ENCODE peak calls at places on chromosomes 3 and 15, in nine cellular contexts. M is endodermal cell, Y is stomach, H is neuronal stem cell, U is esophagus squamous epithelium, Q is Peyer's patch, X is pancreas, F is spleen, W is tibial nerve. R is an unnamed sample.

GRCh38 chr3:70433091-70433490 is 120.7 kb upstream of the MDFIC2 start:
- DNase-seq in X (no peak), Q (no peak), W (no peak), Y (no peak), M (no peak), U (no peak), H (no peak), F (no peak), R (no peak)

GRCh38 chr3:105367063-105367405 is 325 bp downstream of the ALCAM start:
- DNase-seq in U (no peak), W (no peak), F (peak; percentile 89), X (peak; percentile 34), M (no peak), Q (peak; percentile 59), H (no peak), Y (peak; percentile 40), R (peak; percentile 34)

GRCh38 chr3:38968891-38969290 is 82.9 kb downstream of the SCN11A start:
- DNase-seq in H (no peak), W (no peak), X (no peak), U (no peak), Y (no peak), M (no peak), Q (no peak), F (no peak), R (no peak)

GRCh38 chr15:40323953-40324937 is 753 bp downstream of the INAFM2 start:
- DNase-seq in U (no peak), Q (no peak), Y (no peak), X (no peak), H (no peak), F (peak; percentile 90), M (peak; percentile 72), W (no peak), R (no peak)

GRCh38 chr3:29695201-29695904 is 414.5 kb downstream of the RBMS3 start:
- DNase-seq in X (no peak), Q (no peak), Y (no peak), H (no peak), F (no peak), W (no peak), M (no peak), U (no peak), R (no peak)

GRCh38 chr3:8524656-8525399 is 23.2 kb downstream of the LMCD1 start:
- DNase-seq in M (no peak), F (no peak), Q (no peak), U (no peak), Y (no peak), X (no peak), W (no peak), H (no peak), R (no peak)

GRCh38 chr3:62228467-62228866 is 144.9 kb downstream of the FEZF2 start:
- DNase-seq in H (no peak), W (no peak), Y (no peak), M (no peak), X (no peak), Q (no peak), U (no peak), F (no peak), R (no peak)

GRCh38 chr3:86929046-86929445 is 61.9 kb downstream of the VGLL3 start:
- DNase-seq in Y (no peak), M (peak; percentile 50), F (no peak), Q (no peak), H (no peak), U (no peak), W (no peak), X (no peak), R (no peak)

GRCh38 chr3:148861277-148861869 is 3.7 kb upstream of the CPA3 start:
- DNase-seq in F (no peak), X (no peak), Q (no peak), Y (no peak), U (no peak), H (peak; percentile 9), W (no peak), M (no peak), R (no peak)

GRCh38 chr15:63185206-63185605 is 4.2 kb upstream of the RAB8B start:
- DNase-seq in Y (no peak), M (peak; percentile 7), U (no peak), Q (no peak), X (no peak), H (no peak), F (no peak), W (no peak), R (no peak)

DNA sequence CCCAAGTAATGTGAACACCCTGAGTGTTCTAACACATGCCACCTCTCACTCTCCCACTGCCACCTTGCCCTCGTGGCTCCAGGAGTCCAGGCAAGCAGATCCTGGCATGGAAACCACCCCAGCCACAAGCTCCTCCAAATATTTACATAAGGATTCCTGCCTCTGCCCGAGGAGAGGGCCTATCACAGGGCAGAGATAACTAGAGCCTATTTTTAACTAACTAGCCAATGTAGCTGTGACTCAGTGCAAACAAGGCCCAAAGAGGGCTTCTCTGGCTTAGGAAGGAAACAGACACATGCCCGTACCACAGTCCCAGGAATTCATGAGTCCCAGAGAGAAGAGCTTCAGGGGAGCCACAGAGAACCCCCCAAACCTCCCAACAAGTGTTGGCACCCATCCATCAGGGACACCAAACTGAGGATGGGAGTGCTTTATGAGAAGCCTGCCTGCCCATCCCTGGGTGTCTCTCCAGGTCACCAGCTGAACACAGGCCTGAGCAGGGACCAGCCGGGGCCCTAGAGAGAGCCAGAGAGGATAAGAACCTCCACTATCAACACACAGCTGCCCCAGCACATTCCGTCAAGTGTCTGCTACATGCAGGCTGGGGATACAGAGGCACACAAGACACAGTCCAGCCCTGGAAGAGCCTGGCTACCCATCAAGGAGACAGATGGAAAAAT is 9.2 kb downstream of the FYCO1 start:
- DNase-seq in Q (no peak), Y (peak; percentile 86), M (no peak), X (peak; percentile 85), F (no peak), H (no peak), U (no peak), W (no peak), R (no peak)
- H3K4me1 ChIP-seq in Q (peaks cover 9% of the 10 kb centered on the region), Y (peaks cover 97% of the 10 kb centered on the region), M (peaks cover 22% of the 10 kb centered on the region), X (peaks cover 51% of the 10 kb centered on the region), F (peaks cover 83% of the 10 kb centered on the region), H (peaks cover 3% of the 10 kb centered on the region), U (peaks cover 80% of the 10 kb centered on the region), W (peaks cover 58% of the 10 kb centered on the region), R (peaks cover 12% of the 10 kb centered on the region)

GRCh38 chr3:129603561-129603942 is 2.9 kb downstream of the PLXND1 start:
- DNase-seq in U (no peak), X (no peak), F (no peak), W (no peak), Q (no peak), M (no peak), Y (no peak), H (no peak), R (no peak)
- H3K4me1 ChIP-seq in U (peaks cover 95% of the 10 kb centered on the region), X (peaks cover 4% of the 10 kb centered on the region), F (peaks cover 94% of the 10 kb centered on the region), W (peaks cover 80% of the 10 kb centered on the region), Q (no peaks in the 10 kb centered on the region), M (peaks cover 11% of the 10 kb centered on the region), Y (peaks cover 82% of the 10 kb centered on the region), H (peaks cover 38% of the 10 kb centered on the region), R (peaks cover 14% of the 10 kb centered on the region)

GRCh38 chr15:73934281-73934680 is 8.0 kb downstream of the LOXL1 start:
- DNase-seq in H (no peak), Y (no peak), M (no peak), F (peak; percentile 40), W (no peak), Q (no peak), X (peak; percentile 87), U (no peak), R (no peak)

GRCh38 chr15:73930371-73930770 is 4.1 kb downstream of the LOXL1 start:
- DNase-seq in X (no peak), Q (no peak), W (no peak), Y (no peak), M (no peak), U (no peak), H (no peak), F (peak; percentile 70), R (no peak)

GRCh38 chr15:73930790-73931281 is 4.6 kb downstream of the LOXL1 start:
- DNase-seq in X (no peak), Q (no peak), F (peak; percentile 67), U (no peak), M (no peak), Y (no peak), H (no peak), W (no peak), R (no peak)

GRCh38 chr15:73931441-73931840 is 5.2 kb downstream of the LOXL1 start:
- DNase-seq in Q (no peak), Y (no peak), U (no peak), H (no peak), F (peak; percentile 63), X (no peak), W (no peak), M (no peak), R (no peak)

DNA sequence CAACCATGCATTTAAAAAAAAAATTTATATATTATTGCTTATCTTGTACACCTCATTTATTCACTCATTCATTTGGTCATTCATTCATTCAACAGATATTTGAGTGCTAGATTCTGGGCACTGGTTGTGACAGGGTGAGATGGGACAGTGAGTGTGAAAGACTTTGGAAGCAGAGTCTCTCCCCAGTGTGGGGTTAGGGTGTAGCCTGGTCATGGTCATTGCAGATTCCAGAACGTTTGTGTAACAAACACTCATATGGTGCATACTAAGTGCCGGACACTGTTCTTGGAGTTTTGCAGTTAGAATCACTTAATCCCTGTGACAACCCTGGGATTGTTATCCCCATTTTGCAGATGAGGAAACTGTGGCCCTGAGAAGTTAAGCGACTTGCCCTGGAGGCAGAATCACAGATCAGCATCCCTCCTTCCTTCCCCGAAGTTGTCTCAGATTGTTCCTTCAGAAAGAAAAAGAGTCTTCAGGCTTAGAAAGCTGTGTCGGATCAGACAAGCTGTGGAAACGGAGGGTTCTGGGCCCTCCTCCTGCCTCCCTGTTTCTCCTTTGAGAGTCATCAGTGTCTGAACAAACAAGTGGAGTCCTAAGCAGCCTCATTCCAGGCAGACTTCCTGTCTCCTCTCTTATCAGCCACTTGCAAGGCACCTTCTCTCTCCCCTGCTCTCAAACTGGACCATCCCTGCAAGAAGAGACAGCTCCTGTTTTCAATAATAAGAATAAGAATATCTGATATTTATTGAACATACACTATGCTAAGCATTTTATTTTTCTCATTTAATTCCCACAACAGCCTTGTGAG is 6.3 kb downstream of the LOXL1 start:
- DNase-seq in H (no peak), X (no peak), F (peak; percentile 25), M (no peak), U (no peak), Q (no peak), Y (no peak), W (no peak), R (no peak)
- H3K4me1 ChIP-seq in H (peaks cover 32% of the 10 kb centered on the region), X (peaks cover 5% of the 10 kb centered on the region), F (peaks cover 60% of the 10 kb centered on the region), M (no peaks in the 10 kb centered on the region), U (peaks cover 68% of the 10 kb centered on the region), Q (no peaks in the 10 kb centered on the region), Y (peaks cover 60% of the 10 kb centered on the region), W (peaks cover 54% of the 10 kb centered on the region), R (peaks cover 24% of the 10 kb centered on the region)

DNA sequence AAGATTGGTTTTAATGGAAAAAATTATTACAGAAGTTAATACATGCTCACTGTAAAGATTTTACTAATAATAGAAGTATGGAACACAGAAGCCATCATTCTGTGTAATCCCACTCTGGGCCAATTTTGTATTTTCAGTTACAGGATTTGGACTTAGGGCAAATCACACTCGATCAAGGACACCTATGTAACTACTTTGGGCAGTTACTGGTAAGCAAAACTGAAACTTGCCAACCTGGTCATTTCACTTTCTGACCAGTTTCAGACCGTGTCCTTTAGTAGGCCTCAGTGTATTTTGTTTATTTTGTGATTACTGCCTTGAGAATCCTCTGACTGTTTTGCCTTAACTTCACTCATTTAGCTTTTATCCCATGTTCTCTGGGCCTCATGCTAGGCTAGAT is 10.6 kb upstream of the SCAANT1 start:
- DNase-seq in M (no peak), X (no peak), Y (no peak), F (no peak), Q (no peak), H (no peak), W (no peak), U (no peak), R (no peak)
- H3K4me1 ChIP-seq in M (no peaks in the 10 kb centered on the region), X (peaks cover 19% of the 10 kb centered on the region), Y (peaks cover 43% of the 10 kb centered on the region), F (peaks cover 85% of the 10 kb centered on the region), Q (no peaks in the 10 kb centered on the region), H (peaks cover 1% of the 10 kb centered on the region), W (peaks cover 23% of the 10 kb centered on the region), U (peaks cover 15% of the 10 kb centered on the region), R (no peaks in the 10 kb centered on the region)